ENCODE peak calls at places on chromosomes 12 and 14, in six cellular contexts. One of them, this sample, is unnamed.
A peak's percentile ranks its signal among the peaks of the same experiment; 100 is the strongest.

GRCh38 chr14:51210594-51210993 is 29.5 kb upstream of the TMX1 start:
- DNase-seq in PC-3: no peak
- DNase-seq in fibroblast of mammary gland: no peak
- DNase-seq in mucosa of descending colon: no peak
- DNase-seq in body of pancreas: no peak
- DNase-seq in OCI-LY7: no peak
- DNase-seq in this sample: peak; percentile 14

GRCh38 chr12:122856999-122857671 is 21.9 kb downstream of the HIP1R start:
- DNase-seq in PC-3: peak; percentile 20
- DNase-seq in fibroblast of mammary gland: peak; percentile 63
- DNase-seq in mucosa of descending colon: no peak
- DNase-seq in body of pancreas: no peak
- DNase-seq in OCI-LY7: no peak
- DNase-seq in this sample: no peak

GRCh38 chr12:48286665-48287064 is 64.1 kb downstream of the ZNF641 start:
- DNase-seq in PC-3: peak; percentile 16
- DNase-seq in fibroblast of mammary gland: peak; percentile 11
- DNase-seq in mucosa of descending colon: no peak
- DNase-seq in body of pancreas: no peak
- DNase-seq in OCI-LY7: peak; percentile 8
- DNase-seq in this sample: peak; percentile 52

GRCh38 chr14:44940944-44941343 is 20.8 kb downstream of the KLHL28 start:
- DNase-seq in PC-3: no peak
- DNase-seq in fibroblast of mammary gland: no peak
- DNase-seq in mucosa of descending colon: no peak
- DNase-seq in body of pancreas: no peak
- DNase-seq in OCI-LY7: no peak
- DNase-seq in this sample: no peak

GRCh38 chr12:5377997-5378596 is 53.8 kb upstream of the NTF3 start:
- DNase-seq in PC-3: peak; percentile 3
- DNase-seq in fibroblast of mammary gland: no peak
- DNase-seq in mucosa of descending colon: peak; percentile 54
- DNase-seq in body of pancreas: no peak
- DNase-seq in OCI-LY7: no peak
- DNase-seq in this sample: no peak

GRCh38 chr12:10212623-10213131 is at the start of gene GABARAPL1:
- DNase-seq in PC-3: peak; percentile 45
- DNase-seq in fibroblast of mammary gland: peak; percentile 77
- DNase-seq in mucosa of descending colon: peak; percentile 89
- DNase-seq in body of pancreas: peak; percentile 87
- DNase-seq in OCI-LY7: peak; percentile 79
- DNase-seq in this sample: peak; percentile 94

GRCh38 chr14:77918448-77918847 is 118.5 kb downstream of the ADCK1 start:
- DNase-seq in PC-3: no peak
- DNase-seq in fibroblast of mammary gland: no peak
- DNase-seq in mucosa of descending colon: no peak
- DNase-seq in body of pancreas: no peak
- DNase-seq in OCI-LY7: no peak
- DNase-seq in this sample: no peak

GRCh38 chr12:15662303-15662980 is 126.7 kb downstream of the EPS8 start:
- DNase-seq in PC-3: peak; percentile 91
- DNase-seq in fibroblast of mammary gland: peak; percentile 96
- DNase-seq in mucosa of descending colon: no peak
- DNase-seq in body of pancreas: no peak
- DNase-seq in OCI-LY7: no peak
- DNase-seq in this sample: peak; percentile 95

GRCh38 chr14:93056840-93057585 is 58.7 kb downstream of the ITPK1 start:
- DNase-seq in PC-3: no peak
- DNase-seq in fibroblast of mammary gland: no peak
- DNase-seq in mucosa of descending colon: peak; percentile 45
- DNase-seq in body of pancreas: no peak
- DNase-seq in OCI-LY7: no peak
- DNase-seq in this sample: no peak

GRCh38 chr14:91127411-91127810 is 13.5 kb downstream of the DGLUCY start:
- DNase-seq in PC-3: peak; percentile 94
- DNase-seq in fibroblast of mammary gland: no peak
- DNase-seq in mucosa of descending colon: peak; percentile 88
- DNase-seq in body of pancreas: peak; percentile 73
- DNase-seq in OCI-LY7: no peak
- DNase-seq in this sample: no peak

DNA sequence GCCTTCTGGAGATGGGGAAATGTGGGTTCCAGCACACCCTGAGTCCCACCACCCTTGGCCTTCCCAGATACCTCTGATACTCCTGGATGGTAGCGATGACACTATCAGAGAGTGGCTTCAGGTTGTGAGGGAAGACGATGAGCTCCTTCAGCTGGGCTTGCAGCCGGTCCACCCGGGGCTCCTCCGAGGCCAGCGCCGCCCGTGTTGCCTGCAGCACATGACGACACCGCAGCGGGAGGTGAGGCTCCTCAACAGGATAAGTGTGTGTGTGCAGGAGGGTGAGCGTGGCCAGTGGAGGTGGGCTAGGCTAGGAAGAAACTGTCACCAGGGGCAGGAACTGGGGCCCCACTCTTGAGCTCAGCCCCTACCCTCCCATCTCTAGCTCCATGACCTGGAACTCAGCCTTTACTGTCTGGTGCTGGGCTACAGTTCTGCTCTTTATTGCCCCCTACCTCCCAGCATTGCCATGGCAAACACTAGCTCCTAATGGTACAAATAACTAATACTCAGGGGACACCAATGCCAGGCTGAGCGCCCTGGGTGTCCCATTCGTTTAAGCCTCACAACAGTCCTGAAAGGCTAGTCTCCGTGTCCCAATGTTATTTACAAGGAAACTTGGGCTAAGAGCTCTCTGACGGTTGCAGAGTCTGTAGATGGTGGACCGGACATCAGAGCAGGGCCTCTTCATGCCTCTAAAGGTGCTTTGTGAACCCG is 64.1 kb downstream of the SYNE3 start:
- DNase-seq in PC-3: peak; percentile 25
- DNase-seq in fibroblast of mammary gland: no peak
- DNase-seq in mucosa of descending colon: no peak
- DNase-seq in body of pancreas: no peak
- DNase-seq in OCI-LY7: peak; percentile 61
- DNase-seq in this sample: peak; percentile 40
- TF ChIP-seq CTCF in PC-3: peak; percentile 50
- TF ChIP-seq CTCF in fibroblast of mammary gland: peak; percentile 44
- TF ChIP-seq CTCF in mucosa of descending colon: no peak
- TF ChIP-seq CTCF in body of pancreas: peak; percentile 8
- TF ChIP-seq CTCF in OCI-LY7: peak; percentile 79
- TF ChIP-seq CTCF in this sample: peak; percentile 69

GRCh38 chr12:50641566-50641965 is 122.3 kb upstream of the ATF1 start:
- DNase-seq in PC-3: no peak
- DNase-seq in fibroblast of mammary gland: no peak
- DNase-seq in mucosa of descending colon: no peak
- DNase-seq in body of pancreas: peak; percentile 82
- DNase-seq in OCI-LY7: peak; percentile 43
- DNase-seq in this sample: no peak
- H3K4me3 ChIP-seq in PC-3: peak overlapping the region; percentile 2
- H3K4me3 ChIP-seq in fibroblast of mammary gland: no peak overlapping the region
- H3K4me3 ChIP-seq in mucosa of descending colon: no peak overlapping the region
- H3K4me3 ChIP-seq in body of pancreas: no peak overlapping the region
- H3K4me3 ChIP-seq in OCI-LY7: no peak overlapping the region
- H3K4me3 ChIP-seq in this sample: no peak overlapping the region

DNA sequence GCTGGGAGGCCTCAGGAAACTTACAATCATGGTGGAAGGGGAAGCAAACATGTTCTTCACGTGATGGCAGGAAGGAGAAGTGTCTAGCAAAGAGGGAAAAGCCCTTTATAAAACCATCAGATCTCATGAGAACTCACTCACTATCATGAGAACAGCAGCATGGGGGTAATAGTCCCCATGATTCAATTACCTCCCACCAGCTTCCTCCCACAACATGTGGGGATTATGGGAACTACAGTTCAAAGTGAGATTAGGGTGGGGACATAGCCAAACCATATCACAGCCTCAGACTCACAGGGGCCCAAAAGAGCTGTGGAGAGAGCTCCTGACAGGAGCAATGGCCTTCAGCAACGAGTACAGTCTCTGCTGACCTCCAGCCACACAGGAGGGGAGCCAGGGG is 151.4 kb downstream of the GXYLT1 start:
- DNase-seq in PC-3: no peak
- DNase-seq in fibroblast of mammary gland: no peak
- DNase-seq in mucosa of descending colon: no peak
- DNase-seq in body of pancreas: no peak
- DNase-seq in OCI-LY7: no peak
- DNase-seq in this sample: no peak
- TF ChIP-seq CTCF in PC-3: no peak
- TF ChIP-seq CTCF in fibroblast of mammary gland: no peak
- TF ChIP-seq CTCF in mucosa of descending colon: no peak
- TF ChIP-seq CTCF in body of pancreas: no peak
- TF ChIP-seq CTCF in OCI-LY7: no peak
- TF ChIP-seq CTCF in this sample: no peak

DNA sequence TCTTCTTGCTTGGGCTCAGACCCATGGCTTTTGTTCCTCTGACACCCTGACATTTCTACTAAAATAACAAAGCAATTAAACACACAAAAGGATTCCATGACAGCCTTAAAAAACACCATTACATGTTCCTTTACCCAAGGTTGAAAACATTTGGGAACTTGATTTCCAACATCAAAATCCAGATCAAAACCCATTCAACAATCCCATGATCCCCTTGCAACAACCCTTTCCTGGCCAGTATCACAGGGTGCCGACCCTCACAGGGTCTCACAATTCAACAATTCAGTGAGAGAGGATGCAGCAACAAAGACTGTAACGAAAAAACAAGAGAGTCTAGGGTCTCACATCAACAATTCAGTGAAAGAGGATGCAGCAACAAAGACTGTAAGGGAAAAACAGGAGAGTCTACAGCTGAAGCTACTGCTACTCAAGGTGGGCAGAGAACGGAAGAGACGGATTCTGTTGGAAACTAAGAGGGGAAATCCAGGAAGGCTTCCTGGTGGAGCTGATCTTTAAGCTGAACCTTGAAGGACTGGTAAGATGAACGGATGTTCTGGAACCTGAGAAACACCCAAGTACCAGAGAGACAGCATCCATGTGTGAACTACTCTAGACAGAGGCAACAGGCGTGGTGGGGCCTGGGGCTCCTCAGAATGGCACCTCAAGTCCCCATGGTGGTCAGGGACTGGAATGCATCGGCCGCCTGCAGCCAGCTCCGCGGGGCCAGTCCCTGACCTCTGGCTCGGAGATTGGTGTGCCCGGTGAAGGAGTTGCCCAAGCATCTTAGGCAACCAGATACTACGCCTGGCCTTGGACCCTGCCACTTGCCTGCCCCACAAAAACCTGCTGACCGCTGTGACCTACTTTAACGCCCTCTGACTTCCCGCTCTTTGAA is 22.7 kb upstream of the ZFP36L1 start:
- DNase-seq in PC-3: no peak
- DNase-seq in fibroblast of mammary gland: no peak
- DNase-seq in mucosa of descending colon: no peak
- DNase-seq in body of pancreas: no peak
- DNase-seq in OCI-LY7: peak; percentile 57
- DNase-seq in this sample: no peak
- H3K4me3 ChIP-seq in PC-3: peak overlapping the region; percentile 60
- H3K4me3 ChIP-seq in fibroblast of mammary gland: peak overlapping the region; percentile 2
- H3K4me3 ChIP-seq in mucosa of descending colon: no peak overlapping the region
- H3K4me3 ChIP-seq in body of pancreas: no peak overlapping the region
- H3K4me3 ChIP-seq in OCI-LY7: peak overlapping the region; percentile 61
- H3K4me3 ChIP-seq in this sample: no peak overlapping the region

DNA sequence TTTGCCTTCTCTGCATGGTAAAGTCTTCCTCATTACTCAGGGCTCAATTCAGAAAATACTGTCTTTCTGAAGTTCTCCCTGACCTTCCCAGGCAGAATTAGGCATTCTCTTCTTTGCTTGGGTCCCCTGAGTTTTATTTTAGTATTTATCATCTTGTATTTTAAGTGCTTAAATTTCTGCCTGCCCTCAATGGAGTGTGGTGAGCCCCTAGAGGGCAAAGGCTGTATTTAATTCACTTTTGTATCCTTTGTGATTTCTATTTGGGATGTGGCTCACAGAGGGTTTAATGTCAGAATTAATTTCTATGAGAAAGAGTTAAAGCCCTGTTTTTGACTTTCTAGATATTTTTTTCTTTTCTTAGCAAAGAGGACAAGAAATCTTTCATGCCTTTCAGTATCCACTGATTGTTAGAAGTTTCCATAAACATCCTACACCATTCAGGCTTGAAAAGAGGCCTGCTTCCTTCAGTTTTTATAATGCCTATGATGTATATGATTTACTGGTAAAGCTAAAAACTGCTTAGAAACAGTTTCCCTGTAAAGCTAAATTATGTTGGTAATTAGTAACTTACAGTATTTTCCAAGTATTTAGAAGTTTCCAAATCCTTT is 55.6 kb upstream of the PTPRB start:
- DNase-seq in PC-3: peak; percentile 58
- DNase-seq in fibroblast of mammary gland: peak; percentile 24
- DNase-seq in mucosa of descending colon: no peak
- DNase-seq in body of pancreas: no peak
- DNase-seq in OCI-LY7: peak; percentile 3
- DNase-seq in this sample: peak; percentile 72
- TF ChIP-seq CTCF in PC-3: peak; percentile 80
- TF ChIP-seq CTCF in fibroblast of mammary gland: peak; percentile 61
- TF ChIP-seq CTCF in mucosa of descending colon: no peak
- TF ChIP-seq CTCF in body of pancreas: peak; percentile 16
- TF ChIP-seq CTCF in OCI-LY7: peak; percentile 65
- TF ChIP-seq CTCF in this sample: peak; percentile 78